ENCODE peak calls at places on chromosome 18, in four cellular contexts. E, T, Y and A are unnamed samples.

GRCh38 chr18:57141208-57142129 is 5.4 kb upstream of the BOD1L2 start:
- DNase-seq in E (no peak), T (no peak), Y (no peak), A (peak; percentile 24)

GRCh38 chr18:313931-314330 is 46.1 kb upstream of the THOC1 start:
- DNase-seq in E (no peak), T (no peak), Y (no peak), A (peak; percentile 90)

GRCh38 chr18:57353940-57354461 is 1.6 kb downstream of the ST8SIA3 start:
- DNase-seq in E (peak; percentile 28), T (no peak), Y (peak; percentile 11), A (peak; percentile 90)

GRCh38 chr18:13725566-13726227 is 661 bp downstream of the FAM210A start:
- DNase-seq in E (no peak), T (peak; percentile 5), Y (no peak), A (no peak)

GRCh38 chr18:23333827-23334226 is 119.3 kb upstream of the RIOK3 start:
- DNase-seq in E (no peak), T (no peak), Y (no peak), A (no peak)

GRCh38 chr18:67218556-67218955 is 298.0 kb downstream of the DSEL start:
- DNase-seq in E (no peak), T (no peak), Y (no peak), A (no peak)

GRCh38 chr18:78080761-78081160 is 831.1 kb downstream of the GALR1 start:
- DNase-seq in E (no peak), T (no peak), Y (no peak), A (no peak)

GRCh38 chr18:8747440-8747937 is 42.1 kb downstream of the MTCL1 start:
- DNase-seq in E (no peak), T (no peak), Y (peak; percentile 93), A (no peak)

GRCh38 chr18:50871846-50872245 is 7.1 kb upstream of the ME2 start:
- DNase-seq in E (no peak), T (no peak), Y (no peak), A (no peak)

GRCh38 chr18:44627245-44627644 is 53.4 kb upstream of the SETBP1 start:
- DNase-seq in E (no peak), T (no peak), Y (peak; percentile 74), A (peak; percentile 45)

GRCh38 chr18:11368020-11368419 is 218.7 kb upstream of the PIEZO2 start:
- DNase-seq in E (no peak), T (no peak), Y (peak; percentile 15), A (no peak)

GRCh38 chr18:62450546-62451395 is 72.1 kb upstream of the ZCCHC2 start:
- DNase-seq in E (no peak), T (peak; percentile 44), Y (peak; percentile 97), A (peak; percentile 89)